ENCODE peak calls at places on chromosomes 11 and 22, in nine cellular contexts. H is suprapubic skin; V is CD8-positive, alpha-beta memory T cell; C is IMR-90; B is pancreas; E is astrocyte; N is heart left ventricle; F is mammary epithelial cell; O is lower leg skin. A is an unnamed sample.
A peak's percentile ranks its signal among the peaks of the same experiment; 100 is the strongest.

GRCh38 chr11:66277475-66278391 is at the start of gene CNIH2:
- DNase-seq in E (no peak), B (no peak), N (no peak), H (no peak), O (no peak), F (no peak), V (peak; percentile 45), C (no peak), A (no peak)

GRCh38 chr22:48743601-48744282 is 1083.9 kb downstream of the BRD1 start:
- DNase-seq in F (no peak), B (no peak), C (no peak), E (no peak), O (no peak), H (no peak), N (no peak), V (no peak), A (no peak)

GRCh38 chr11:41461057-41461681 is 1.7 kb upstream of the LRRC4C start:
- DNase-seq in H (no peak), F (peak; percentile 9), B (no peak), E (no peak), N (no peak), V (no peak), C (no peak), O (no peak), A (no peak)

GRCh38 chr11:102109896-102110760 is at the start of gene YAP1:
- DNase-seq in C (peak; percentile 91), N (peak; percentile 92), F (peak; percentile 95), E (peak; percentile 93), O (peak; percentile 86), V (peak; percentile 53), H (peak; percentile 93), B (peak; percentile 90), A (peak; percentile 85)

GRCh38 chr11:64000026-64000739 is 13.9 kb downstream of the OTUB1 start:
- DNase-seq in V (peak; percentile 70), O (no peak), H (no peak), B (no peak), C (peak; percentile 59), N (peak; percentile 84), F (peak; percentile 35), E (no peak), A (no peak)

GRCh38 chr11:108500721-108501120 is 2.5 kb upstream of the POGLUT3 start:
- DNase-seq in N (no peak), E (no peak), H (no peak), F (no peak), V (no peak), O (no peak), C (no peak), B (no peak), A (no peak)

GRCh38 chr11:128536521-128536920 is 50.8 kb downstream of the ETS1 start:
- DNase-seq in O (no peak), H (no peak), E (no peak), C (no peak), V (no peak), B (no peak), F (no peak), N (no peak), A (no peak)

GRCh38 chr22:48692734-48693376 is 1134.8 kb downstream of the BRD1 start:
- DNase-seq in B (no peak), N (no peak), V (no peak), H (no peak), O (no peak), E (no peak), F (no peak), C (no peak), A (no peak)

GRCh38 chr11:91802475-91802874 is 422.1 kb upstream of the FAT3 start:
- DNase-seq in V (no peak), H (no peak), O (no peak), C (no peak), N (no peak), B (no peak), F (no peak), E (no peak), A (no peak)

GRCh38 chr11:111370270-111370901 is 8.7 kb downstream of the POU2AF1 start:
- DNase-seq in C (no peak), V (no peak), F (no peak), N (no peak), O (no peak), B (no peak), H (no peak), E (no peak), A (no peak)

GRCh38 chr11:6418199-6418957 is 516 bp downstream of the APBB1 start:
- DNase-seq in C (no peak), O (no peak), B (peak; percentile 24), E (no peak), N (peak; percentile 54), V (peak; percentile 6), F (no peak), H (no peak), A (no peak)

GRCh38 chr11:86793307-86793706 is 7.0 kb upstream of the PRSS23 start:
- DNase-seq in O (no peak), H (no peak), E (no peak), V (no peak), F (no peak), C (no peak), B (no peak), N (no peak), A (no peak)

GRCh38 chr11:25758145-25758661 is 573.7 kb upstream of the ANO3 start:
- DNase-seq in B (no peak), H (no peak), F (no peak), V (no peak), N (no peak), O (no peak), C (no peak), E (peak; percentile 4), A (no peak)

GRCh38 chr22:21861856-21862255 is 5.6 kb downstream of the MAPK1 start:
- DNase-seq in E (no peak), V (no peak), O (no peak), H (no peak), N (no peak), C (no peak), B (no peak), F (peak; percentile 32), A (no peak)

GRCh38 chr11:14454861-14455632 is 44.6 kb downstream of the COPB1 start:
- DNase-seq in V (peak; percentile 11), B (no peak), O (no peak), E (no peak), H (no peak), N (no peak), F (no peak), C (peak; percentile 39), A (no peak)

GRCh38 chr22:39488563-39489083 is 13.5 kb upstream of the MIEF1 start:
- DNase-seq in F (no peak), V (no peak), B (no peak), O (no peak), E (no peak), N (no peak), C (no peak), H (no peak), A (no peak)

DNA sequence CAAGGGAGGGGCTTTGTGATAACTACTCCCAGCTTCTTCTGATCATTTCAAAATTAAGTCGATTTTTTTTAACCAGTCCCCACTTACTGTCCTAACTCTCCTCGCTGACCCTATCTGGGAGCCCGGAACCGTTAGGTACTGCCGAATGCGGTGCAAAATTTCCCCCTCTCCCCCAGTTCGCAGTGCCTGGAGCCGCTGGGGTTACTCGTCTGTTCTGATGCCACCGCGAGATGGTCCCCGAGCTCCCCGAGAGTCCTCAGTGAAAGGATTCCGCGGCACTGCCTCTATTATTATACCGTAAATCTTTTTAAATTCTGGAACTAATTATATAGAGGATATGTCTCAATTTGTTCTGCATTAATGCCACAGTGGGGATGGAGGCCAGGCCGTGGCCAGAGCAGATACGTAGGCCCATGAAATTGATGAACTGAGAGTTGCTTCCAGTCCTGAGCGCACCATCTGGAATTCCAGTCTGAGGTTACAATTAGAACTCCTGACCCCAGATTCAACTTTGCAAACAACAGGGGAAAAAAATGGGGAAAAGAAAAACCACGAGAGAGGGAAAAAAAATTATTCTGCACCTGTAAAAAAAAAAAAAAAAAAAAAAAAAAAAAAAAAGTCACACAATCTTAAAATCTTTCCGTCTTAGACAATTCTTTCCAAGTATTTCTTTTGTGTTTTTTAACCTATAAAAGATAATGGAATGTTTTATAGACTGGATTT is 4.3 kb upstream of the WT1 start:
- DNase-seq in E (no peak), F (no peak), N (no peak), O (no peak), B (no peak), C (no peak), H (no peak), V (no peak), A (no peak)
- H3K4me3 ChIP-seq in E (no peak overlapping the region), F (no peak overlapping the region), N (no peak overlapping the region), O (no peak overlapping the region), B (no peak overlapping the region), C (no peak overlapping the region), H (no peak overlapping the region), V (no peak overlapping the region), A (no peak overlapping the region)

GRCh38 chr22:30324008-30324730 is 2.6 kb downstream of the TBC1D10A start:
- DNase-seq in H (no peak), V (peak; percentile 45), B (no peak), C (peak; percentile 47), F (no peak), O (no peak), E (peak; percentile 70), N (no peak), A (no peak)
- H3K4me3 ChIP-seq in H (peak overlapping the region; percentile 73), V (peak overlapping the region; percentile 86), B (no peak overlapping the region), C (no peak overlapping the region), F (no peak overlapping the region), O (no peak overlapping the region), E (peak overlapping the region; percentile 77), N (no peak overlapping the region), A (peak overlapping the region; percentile 80)

DNA sequence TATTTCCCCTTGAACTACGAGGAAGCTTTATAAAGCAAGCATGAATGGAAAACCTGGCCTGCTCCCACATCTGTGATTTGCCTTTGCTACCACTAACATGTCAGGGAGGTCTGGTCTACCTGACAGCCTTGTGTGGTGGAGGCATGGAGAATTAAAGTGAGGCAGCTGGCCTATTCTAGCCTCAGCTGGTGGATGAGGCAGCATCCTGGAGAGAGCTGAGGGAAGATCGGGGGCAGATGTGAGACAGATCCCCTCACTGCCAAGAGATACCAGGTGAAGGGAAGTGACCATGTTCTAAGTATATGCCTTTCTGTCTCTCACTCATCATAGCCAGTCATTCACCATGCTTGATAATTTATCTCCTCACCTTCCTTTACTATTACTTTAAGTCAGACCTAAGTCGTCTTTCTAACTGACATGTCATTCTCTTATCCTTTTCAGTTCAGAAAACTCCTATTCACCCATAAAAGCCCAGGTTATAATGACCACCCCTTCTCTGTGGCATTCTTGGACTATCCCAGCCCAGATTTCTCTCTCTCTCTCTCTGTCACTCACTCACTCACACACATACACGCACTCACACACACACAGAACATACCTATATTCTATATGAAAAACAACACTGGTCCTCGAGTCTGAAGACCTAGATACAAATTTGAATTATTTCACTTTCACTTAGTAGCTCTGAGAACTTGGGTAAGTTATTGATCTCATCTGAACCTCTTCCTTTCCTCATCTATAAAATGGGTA is 90.7 kb downstream of the CSNK2A3 start:
- DNase-seq in F (no peak), V (no peak), H (no peak), E (no peak), C (no peak), O (no peak), B (no peak), N (no peak), A (no peak)
- H3K4me3 ChIP-seq in F (no peak overlapping the region), V (no peak overlapping the region), H (no peak overlapping the region), E (no peak overlapping the region), C (no peak overlapping the region), O (no peak overlapping the region), B (no peak overlapping the region), N (no peak overlapping the region), A (no peak overlapping the region)

DNA sequence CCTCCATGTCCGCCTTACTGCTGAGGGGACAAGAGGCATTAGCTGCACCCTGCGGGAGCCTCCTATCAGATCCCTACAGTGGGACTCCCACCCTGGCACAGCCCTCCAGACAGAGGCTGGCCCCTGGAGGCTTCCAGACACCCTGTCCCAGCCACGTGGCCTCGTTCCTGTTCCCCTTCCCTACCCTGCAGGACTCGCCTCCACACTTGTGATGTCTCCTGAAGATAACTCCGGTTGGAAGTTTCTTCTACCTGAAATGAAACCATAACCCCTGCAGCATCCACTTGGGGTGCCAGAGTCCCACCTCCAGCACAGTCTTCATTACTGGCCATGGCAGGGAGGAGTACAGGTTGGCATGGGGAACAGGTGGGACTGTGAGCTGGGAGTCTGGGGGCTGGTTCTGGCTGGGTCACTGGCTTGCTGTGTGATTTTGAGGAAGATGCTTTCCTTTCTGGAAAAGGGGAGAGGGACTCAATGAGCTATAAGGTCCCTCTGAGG is 4.9 kb upstream of the SH3BP1 start:
- DNase-seq in F (no peak), E (no peak), O (no peak), V (no peak), H (no peak), C (no peak), B (no peak), N (no peak), A (no peak)
- H3K4me3 ChIP-seq in F (no peak overlapping the region), E (no peak overlapping the region), O (no peak overlapping the region), V (peak overlapping the region; percentile 50), H (peak overlapping the region; percentile 15), C (no peak overlapping the region), B (no peak overlapping the region), N (no peak overlapping the region), A (no peak overlapping the region)

A was measured in skeletal muscle cell.